ENCODE peak calls at places on chromosome 9, in five cellular contexts. B is foreskin keratinocyte, Q is body of pancreas, N is neural progenitor cell, R is WERI-Rb-1. O is an unnamed sample. For H3K27me3, the result is how much of the 10 kb centered on the place peaks cover.

GRCh38 chr9:26811106-26811505 is 81.5 kb downstream of the CAAP1 start:
- DNase-seq in B (peak), Q (no peak), N (no peak), R (no peak), O (no peak)

GRCh38 chr9:128824911-128825310 is 4.7 kb downstream of the SPOUT1 start:
- DNase-seq in B (no peak), Q (no peak), N (no peak), R (no peak), O (no peak)

GRCh38 chr9:33117306-33117705 is 40.8 kb upstream of the SMU1 start:
- DNase-seq in B (no peak), Q (no peak), N (no peak), R (no peak), O (no peak)

GRCh38 chr9:72633966-72634365 is 112.6 kb downstream of the TMC1 start:
- DNase-seq in B (peak), Q (no peak), N (no peak), R (no peak), O (no peak)

GRCh38 chr9:110919609-110920008 is 118.7 kb downstream of the LPAR1 start:
- DNase-seq in B (peak), Q (no peak), N (no peak), R (no peak), O (no peak)

GRCh38 chr9:130846487-130847305 is 11.6 kb downstream of the ABL1 start:
- DNase-seq in B (peak), Q (peak), N (no peak), R (no peak), O (no peak)

GRCh38 chr9:37852222-37852621 is 51.6 kb downstream of the DCAF10 start:
- DNase-seq in B (no peak), Q (no peak), N (no peak), R (no peak), O (no peak)

GRCh38 chr9:125484632-125485282 is 222.3 kb downstream of the MAPKAP1 start:
- DNase-seq in B (peak), Q (peak), N (no peak), R (no peak), O (no peak)

GRCh38 chr9:109313351-109313750 is 7.5 kb downstream of the EPB41L4B start:
- DNase-seq in B (no peak), Q (no peak), N (no peak), R (peak), O (peak)

GRCh38 chr9:111389406-111389805 is 59.4 kb upstream of the OR2K2 start:
- DNase-seq in B (peak), Q (no peak), N (no peak), R (no peak), O (no peak)

GRCh38 chr9:113953541-113953940 is 77.4 kb downstream of the ZNF618 start:
- DNase-seq in B (no peak), Q (no peak), N (no peak), R (no peak), O (no peak)

GRCh38 chr9:69027355-69028097 is 8.0 kb upstream of the FXN start:
- DNase-seq in B (peak), Q (peak), N (peak), R (peak), O (no peak)

GRCh38 chr9:77507212-77507961 is 140.7 kb downstream of the GNA14 start:
- DNase-seq in B (no peak), Q (no peak), N (no peak), R (no peak), O (no peak)

GRCh38 chr9:82333671-82334070 is 345.1 kb downstream of the SPATA31D1 start:
- DNase-seq in B (peak), Q (no peak), N (no peak), R (no peak), O (no peak)

GRCh38 chr9:15642369-15642962 is 89.6 kb downstream of the CCDC171 start:
- DNase-seq in B (peak), Q (no peak), N (peak), R (no peak), O (no peak)

GRCh38 chr9:33737811-33738606 is 57.4 kb upstream of the PRSS3 start:
- DNase-seq in B (peak), Q (peak), N (peak), R (peak), O (peak)

GRCh38 chr9:18347381-18348084 is 126.4 kb upstream of the ADAMTSL1 start:
- DNase-seq in B (no peak), Q (peak), N (no peak), R (no peak), O (no peak)

GRCh38 chr9:130920233-130920632 is 18.8 kb downstream of the FIBCD1 start:
- DNase-seq in B (no peak), Q (no peak), N (no peak), R (no peak), O (no peak)

GRCh38 chr9:114184071-114184470 is 28.7 kb downstream of the COL27A1 start:
- DNase-seq in B (no peak), Q (no peak), N (no peak), R (no peak), O (no peak)

GRCh38 chr9:22274477-22274876 is 172.1 kb upstream of the DMRTA1 start:
- DNase-seq in B (no peak), Q (no peak), N (no peak), R (no peak), O (no peak)

GRCh38 chr9:104553261-104553660 is 15.7 kb upstream of the OR13C8 start:
- DNase-seq in B (peak), Q (no peak), N (no peak), R (no peak), O (no peak)

GRCh38 chr9:22447607-22448305 is 1.1 kb downstream of the DMRTA1 start:
- DNase-seq in B (peak), Q (peak), N (peak), R (no peak), O (peak)

GRCh38 chr9:114291064-114291474 is 31.8 kb upstream of the ORM1 start:
- DNase-seq in B (peak), Q (peak), N (peak), R (peak), O (peak)

GRCh38 chr9:911003-911402 is 65.5 kb upstream of the DMRT3 start:
- DNase-seq in B (no peak), Q (no peak), N (no peak), R (peak), O (no peak)

GRCh38 chr9:129750010-129750409 is 2.8 kb downstream of the PTGES start:
- DNase-seq in B (peak), Q (no peak), N (no peak), R (no peak), O (no peak)

GRCh38 chr9:125218621-125219020 is 18.3 kb downstream of the RABEPK start:
- DNase-seq in B (no peak), Q (no peak), N (no peak), R (no peak), O (no peak)

GRCh38 chr9:70534058-70534457 is 119.6 kb upstream of the KLF9 start:
- DNase-seq in B (peak), Q (no peak), N (no peak), R (no peak), O (no peak)

GRCh38 chr9:76216161-76216649 is 178.0 kb downstream of the RFK start:
- DNase-seq in B (peak), Q (no peak), N (no peak), R (no peak), O (no peak)

GRCh38 chr9:126698756-126699155 is 85.0 kb downstream of the LMX1B start:
- DNase-seq in B (no peak), Q (no peak), N (no peak), R (peak), O (peak)

GRCh38 chr9:114276908-114277821 is 45.7 kb upstream of the ORM1 start:
- DNase-seq in B (peak), Q (peak), N (no peak), R (peak), O (no peak)

GRCh38 chr9:127904888-127905728 is 5.7 kb upstream of the ST6GALNAC6 start:
- DNase-seq in B (no peak), Q (no peak), N (no peak), R (no peak), O (no peak)

GRCh38 chr9:124708633-124709032 is 62.5 kb downstream of the NR6A1 start:
- DNase-seq in B (peak), Q (no peak), N (peak), R (peak), O (no peak)

GRCh38 chr9:124551472-124552339 is 44.5 kb upstream of the NR5A1 start:
- DNase-seq in B (peak), Q (peak), N (peak), R (peak), O (peak)

GRCh38 chr9:98074119-98074990 is 17.8 kb downstream of the NANS start:
- DNase-seq in B (peak), Q (peak), N (peak), R (peak), O (peak)

GRCh38 chr9:128554155-128554862 is 1.9 kb downstream of the SPTAN1 start:
- DNase-seq in B (peak), Q (peak), N (peak), R (no peak), O (no peak)

GRCh38 chr9:4553951-4554381 is 63.7 kb downstream of the SLC1A1 start:
- DNase-seq in B (no peak), Q (no peak), N (no peak), R (no peak), O (no peak)

DNA sequence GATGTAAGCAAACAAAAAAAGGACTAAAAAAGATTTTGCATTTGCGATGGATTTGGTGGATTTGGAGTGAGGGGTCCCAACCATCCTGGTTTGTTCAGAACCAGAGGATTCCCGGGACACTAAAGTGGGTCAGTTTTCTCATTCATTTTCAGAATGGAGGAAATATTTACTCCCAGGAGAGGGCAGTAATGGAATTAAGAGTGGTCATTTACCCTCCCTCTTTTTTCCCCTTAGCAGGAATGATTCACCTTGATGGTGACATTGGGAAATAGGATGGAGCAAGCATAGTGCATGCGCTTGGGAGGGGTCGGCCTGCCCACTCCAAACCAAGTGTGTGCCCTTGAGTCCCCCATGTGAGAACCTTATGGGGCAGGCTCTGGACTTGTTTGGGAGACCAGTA is 164.2 kb upstream of the PUM3 start:
- DNase-seq in B (no peak), Q (no peak), N (no peak), R (no peak), O (no peak)
- TF ChIP-seq CTCF in B (peak), Q (no peak), N (no peak), R (no peak), O (no peak)

GRCh38 chr9:93675336-93676150 is 99.2 kb downstream of the PHF2 start:
- DNase-seq in B (no peak), Q (peak), N (no peak), R (peak), O (peak)

GRCh38 chr9:93674580-93675335 is 98.4 kb downstream of the PHF2 start:
- DNase-seq in B (no peak), Q (peak), N (no peak), R (peak), O (peak)

GRCh38 chr9:93677061-93677571 is 100.7 kb downstream of the PHF2 start:
- DNase-seq in B (no peak), Q (peak), N (no peak), R (peak), O (peak)

GRCh38 chr9:93677641-93678136 is 101.3 kb downstream of the PHF2 start:
- DNase-seq in B (no peak), Q (peak), N (no peak), R (peak), O (peak)

DNA sequence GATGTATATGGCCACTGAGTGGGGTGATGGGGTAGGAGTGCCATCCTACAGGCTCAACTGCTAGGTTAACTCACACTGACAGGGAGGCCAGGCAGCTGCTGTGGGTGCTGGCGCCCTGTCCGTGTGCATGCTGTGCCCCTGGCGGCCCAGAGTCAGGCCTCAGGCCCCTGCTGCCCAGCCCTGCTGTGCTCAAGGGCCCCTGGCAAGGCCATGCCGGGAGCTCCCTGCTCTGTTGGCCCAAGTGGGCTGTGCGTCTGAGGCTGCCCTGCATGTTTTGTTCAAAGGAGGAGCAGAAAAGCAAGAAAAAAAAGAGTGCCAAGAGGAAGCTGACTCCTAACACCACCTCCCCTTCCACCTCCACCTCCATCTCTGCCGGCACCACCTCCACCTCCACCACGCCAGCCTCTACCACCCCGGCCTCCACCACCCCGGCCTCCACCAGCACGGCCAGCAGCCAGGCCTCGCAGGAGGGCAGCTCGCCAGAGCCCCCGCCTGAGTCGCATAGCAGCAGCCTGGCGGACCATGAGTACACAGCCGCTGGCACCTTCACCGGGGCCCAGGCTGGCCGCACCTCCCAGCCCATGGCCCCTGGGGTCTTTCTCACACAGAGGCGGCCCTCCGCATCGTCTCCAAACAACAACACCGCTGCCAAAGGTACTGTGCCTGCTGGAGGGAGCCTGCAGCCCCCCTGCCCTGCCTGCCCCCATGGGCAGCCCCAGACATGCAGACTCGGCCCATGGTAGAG is 100.1 kb downstream of the PHF2 start:
- DNase-seq in B (no peak), Q (peak), N (no peak), R (peak), O (peak)
- H3K27me3 ChIP-seq in B (under half), Q (under half), N (under half), R (under half), O (under half)

GRCh38 chr9:35162605-35163315 is 951 bp downstream of the UNC13B start:
- DNase-seq in B (no peak), Q (no peak), N (no peak), R (no peak), O (peak)

GRCh38 chr9:35163413-35163812 is 1.6 kb downstream of the UNC13B start:
- DNase-seq in B (no peak), Q (no peak), N (no peak), R (no peak), O (no peak)

GRCh38 chr9:35158501-35159280 is 3.1 kb upstream of the UNC13B start:
- DNase-seq in B (no peak), Q (no peak), N (no peak), R (no peak), O (no peak)

GRCh38 chr9:35164711-35165110 is 2.9 kb downstream of the UNC13B start:
- DNase-seq in B (no peak), Q (no peak), N (no peak), R (no peak), O (no peak)

GRCh38 chr9:35161713-35162604 is at the start of gene UNC13B:
- DNase-seq in B (peak), Q (peak), N (peak), R (peak), O (peak)
- TF ChIP-seq CTCF in B (peak), Q (no peak), N (peak), R (peak), O (peak)

GRCh38 chr9:133591116-133591910 is 17.9 kb downstream of the FAM163B start:
- DNase-seq in B (no peak), Q (no peak), N (no peak), R (no peak), O (no peak)
- H3K27me3 ChIP-seq in B (under half), Q (under half), N (under half), R (under half), O (under half)

DNA sequence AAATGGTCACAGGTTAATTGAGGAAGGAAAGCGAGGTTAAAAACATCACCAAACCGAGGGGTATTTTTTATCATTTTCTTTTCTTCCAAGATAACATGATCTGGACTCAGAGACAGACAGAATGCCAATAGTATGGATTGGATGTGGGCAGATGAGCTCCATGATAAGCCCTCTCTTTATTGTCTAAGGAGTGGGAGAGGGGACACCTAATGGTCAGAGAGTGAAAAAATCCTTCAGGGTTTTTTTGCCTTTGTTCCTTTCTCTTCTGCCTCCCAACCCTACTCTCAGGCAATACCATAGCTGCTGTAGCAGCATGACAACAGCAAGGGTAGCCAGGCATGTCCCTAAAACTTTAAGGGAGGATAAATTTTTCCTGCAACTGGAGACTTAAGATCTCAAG is 94.7 kb downstream of the DIRAS2 start:
- DNase-seq in B (peak), Q (no peak), N (peak), R (no peak), O (no peak)
- TF ChIP-seq CTCF in B (no peak), Q (no peak), N (no peak), R (peak), O (no peak)

O was measured in right lobe of liver.